ENCODE peak calls at places on chromosomes 16 and 17, in four cellular contexts. H is RWPE1, Y is fibroblast of mammary gland, O is non-pigmented ciliary epithelial cell. D is an unnamed sample.

GRCh38 chr17:46978489-46979022 is 497 bp downstream of the RPRML start:
- DNase-seq in H (no peak), Y (no peak), O (no peak), D (no peak)

GRCh38 chr17:65198653-65199382 is 61.6 kb downstream of the RGS9 start:
- DNase-seq in H (peak), Y (peak), O (no peak), D (no peak)

GRCh38 chr17:50538549-50539410 is 6.2 kb downstream of the EPN3 start:
- DNase-seq in H (no peak), Y (no peak), O (no peak), D (no peak)

GRCh38 chr17:68314916-68315535 is 23.7 kb downstream of the ARSG start:
- DNase-seq in H (no peak), Y (no peak), O (no peak), D (no peak)

GRCh38 chr17:27009087-27009486 is 284.8 kb upstream of the WSB1 start:
- DNase-seq in H (no peak), Y (no peak), O (no peak), D (no peak)

GRCh38 chr17:29400818-29401217 is 10.7 kb downstream of the TAOK1 start:
- DNase-seq in H (no peak), Y (no peak), O (no peak), D (no peak)

GRCh38 chr17:8693328-8693727 is 51.3 kb downstream of the CCDC42 start:
- DNase-seq in H (no peak), Y (no peak), O (no peak), D (no peak)

GRCh38 chr16:56744996-56745640 is 15.2 kb downstream of the NUP93 start:
- DNase-seq in H (no peak), Y (no peak), O (no peak), D (no peak)

GRCh38 chr17:58337600-58338453 is 9.2 kb upstream of the TSPOAP1 start:
- DNase-seq in H (no peak), Y (peak), O (peak), D (peak)

GRCh38 chr17:82031303-82031884 is at the start of gene RAC3:
- DNase-seq in H (no peak), Y (no peak), O (no peak), D (no peak)

GRCh38 chr17:17547210-17547764 is 44.2 kb downstream of the PEMT start:
- DNase-seq in H (no peak), Y (no peak), O (no peak), D (no peak)

GRCh38 chr17:14317383-14317782 is 16.5 kb downstream of the HS3ST3B1 start:
- DNase-seq in H (no peak), Y (no peak), O (no peak), D (no peak)

GRCh38 chr16:66928702-66929388 is 3.5 kb upstream of the RRAD start:
- DNase-seq in H (no peak), Y (peak), O (no peak), D (no peak)

GRCh38 chr16:48053346-48053745 is 102.4 kb downstream of the ABCC12 start:
- DNase-seq in H (peak), Y (peak), O (peak), D (peak)

GRCh38 chr17:13568746-13569739 is 32.7 kb downstream of the HS3ST3A1 start:
- DNase-seq in H (no peak), Y (no peak), O (no peak), D (no peak)

GRCh38 chr16:30985401-30986128 is 558 bp downstream of the HSD3B7 start:
- DNase-seq in H (peak), Y (peak), O (no peak), D (no peak)

GRCh38 chr17:31743767-31744166 is 115.3 kb downstream of the COPRS start:
- DNase-seq in H (no peak), Y (no peak), O (no peak), D (no peak)

GRCh38 chr17:45131294-45131615 is 1.1 kb downstream of the PLCD3 start:
- DNase-seq in H (no peak), Y (no peak), O (no peak), D (no peak)